ENCODE peak calls at places on chromosomes 7 and 10, in nine cellular contexts. K is A549; E is heart left ventricle; I is foreskin fibroblast; F is OCI-LY7; D is HFF-Myc; S is Peyer's patch; W is CD8-positive, alpha-beta memory T cell; Z is psoas muscle. X is an unnamed sample.

GRCh38 chr10:17906002-17906401 is 45.7 kb upstream of the SLC39A12 start:
- DNase-seq in K (no peak), E (no peak), I (no peak), F (no peak), D (no peak), S (no peak), W (no peak), Z (no peak), X (no peak)

GRCh38 chr7:3272691-3273141 is 28.3 kb upstream of the SDK1 start:
- DNase-seq in K (peak; percentile 65), E (no peak), I (peak; percentile 87), F (no peak), D (peak; percentile 94), S (no peak), W (no peak), Z (no peak), X (no peak)

GRCh38 chr7:3260425-3260762 is 40.7 kb upstream of the SDK1 start:
- DNase-seq in K (no peak), E (no peak), I (peak; percentile 45), F (no peak), D (no peak), S (no peak), W (no peak), Z (no peak), X (no peak)

GRCh38 chr7:65907501-65908198 is 34.8 kb downstream of the VKORC1L1 start:
- DNase-seq in K (no peak), E (no peak), I (no peak), F (no peak), D (no peak), S (no peak), W (no peak), Z (no peak), X (no peak)

GRCh38 chr7:134927723-134928122 is 58.6 kb upstream of the AGBL3 start:
- DNase-seq in K (no peak), E (no peak), I (no peak), F (no peak), D (no peak), S (no peak), W (no peak), Z (no peak), X (no peak)

GRCh38 chr10:95759233-95759826 is 3.4 kb downstream of the ENTPD1 start:
- DNase-seq in K (no peak), E (no peak), I (no peak), F (no peak), D (no peak), S (no peak), W (no peak), Z (no peak), X (no peak)

GRCh38 chr10:16646474-16647059 is 124.9 kb upstream of the C1QL3 start:
- DNase-seq in K (no peak), E (no peak), I (no peak), F (no peak), D (no peak), S (no peak), W (no peak), Z (no peak), X (peak; percentile 16)

GRCh38 chr10:132257271-132257670 is 50.5 kb downstream of the STK32C start:
- DNase-seq in K (no peak), E (no peak), I (peak; percentile 50), F (no peak), D (peak; percentile 19), S (no peak), W (no peak), Z (no peak), X (no peak)

GRCh38 chr7:48671656-48672055 is 252.7 kb upstream of the CDC14C start:
- DNase-seq in K (no peak), E (no peak), I (no peak), F (no peak), D (no peak), S (no peak), W (no peak), Z (no peak), X (no peak)

GRCh38 chr10:88990528-88991160 is at the start of gene FAS:
- DNase-seq in K (peak; percentile 66), E (peak; percentile 73), I (peak; percentile 83), F (peak; percentile 82), D (no peak), S (peak; percentile 91), W (peak; percentile 88), Z (peak; percentile 81), X (peak; percentile 85)

GRCh38 chr10:88992945-88993537 is 2.4 kb downstream of the FAS start:
- DNase-seq in K (no peak), E (no peak), I (peak; percentile 35), F (no peak), D (no peak), S (no peak), W (no peak), Z (no peak), X (no peak)

GRCh38 chr10:88991161-88991899 is 732 bp downstream of the FAS start:
- DNase-seq in K (peak; percentile 45), E (peak; percentile 79), I (peak; percentile 63), F (peak; percentile 64), D (no peak), S (peak; percentile 85), W (peak; percentile 72), Z (peak; percentile 78), X (no peak)

GRCh38 chr10:88989824-88990527 is 622 bp upstream of the FAS start:
- DNase-seq in K (no peak), E (no peak), I (peak; percentile 87), F (no peak), D (no peak), S (no peak), W (no peak), Z (peak; percentile 47), X (no peak)

DNA sequence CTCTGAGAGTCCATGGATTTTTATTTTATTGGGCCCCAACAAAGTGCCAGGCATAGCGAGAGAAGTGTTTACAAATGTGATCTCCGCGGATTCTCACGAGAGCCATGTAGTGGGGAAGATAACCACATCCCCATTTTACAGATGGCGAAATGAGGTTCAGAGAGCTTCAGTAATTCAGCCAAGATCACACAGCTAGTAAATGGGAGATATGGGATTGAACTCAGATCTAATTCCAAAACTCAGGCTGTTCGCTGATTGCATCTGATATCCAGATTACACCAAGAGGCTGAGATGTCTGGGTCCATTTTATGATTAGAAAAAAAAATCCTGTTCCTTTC is 1.3 kb downstream of the FAS start:
- DNase-seq in K (no peak), E (no peak), I (no peak), F (peak; percentile 63), D (no peak), S (no peak), W (no peak), Z (no peak), X (peak; percentile 57)
- H3K4me3 ChIP-seq in K (peak overlapping the region; percentile 59), E (peak overlapping the region; percentile 56), I (peak overlapping the region; percentile 86), F (peak overlapping the region; percentile 84), D (peak overlapping the region; percentile 98), S (peak overlapping the region; percentile 98), W (peak overlapping the region; percentile 88), Z (peak overlapping the region; percentile 92), X (peak overlapping the region; percentile 92)

GRCh38 chr10:21518629-21519321 is 6.7 kb downstream of the SKIDA1 start:
- DNase-seq in K (peak; percentile 33), E (no peak), I (no peak), F (no peak), D (no peak), S (no peak), W (no peak), Z (no peak), X (no peak)

GRCh38 chr10:21515581-21516269 is 9.8 kb downstream of the SKIDA1 start:
- DNase-seq in K (no peak), E (no peak), I (no peak), F (no peak), D (no peak), S (no peak), W (no peak), Z (no peak), X (no peak)

GRCh38 chr10:21517983-21518628 is 7.4 kb downstream of the SKIDA1 start:
- DNase-seq in K (peak; percentile 42), E (no peak), I (no peak), F (no peak), D (no peak), S (no peak), W (no peak), Z (no peak), X (no peak)

GRCh38 chr10:21516270-21517131 is 9.0 kb downstream of the SKIDA1 start:
- DNase-seq in K (peak; percentile 63), E (peak; percentile 56), I (peak; percentile 72), F (peak; percentile 67), D (no peak), S (peak; percentile 70), W (peak; percentile 69), Z (peak; percentile 91), X (no peak)

DNA sequence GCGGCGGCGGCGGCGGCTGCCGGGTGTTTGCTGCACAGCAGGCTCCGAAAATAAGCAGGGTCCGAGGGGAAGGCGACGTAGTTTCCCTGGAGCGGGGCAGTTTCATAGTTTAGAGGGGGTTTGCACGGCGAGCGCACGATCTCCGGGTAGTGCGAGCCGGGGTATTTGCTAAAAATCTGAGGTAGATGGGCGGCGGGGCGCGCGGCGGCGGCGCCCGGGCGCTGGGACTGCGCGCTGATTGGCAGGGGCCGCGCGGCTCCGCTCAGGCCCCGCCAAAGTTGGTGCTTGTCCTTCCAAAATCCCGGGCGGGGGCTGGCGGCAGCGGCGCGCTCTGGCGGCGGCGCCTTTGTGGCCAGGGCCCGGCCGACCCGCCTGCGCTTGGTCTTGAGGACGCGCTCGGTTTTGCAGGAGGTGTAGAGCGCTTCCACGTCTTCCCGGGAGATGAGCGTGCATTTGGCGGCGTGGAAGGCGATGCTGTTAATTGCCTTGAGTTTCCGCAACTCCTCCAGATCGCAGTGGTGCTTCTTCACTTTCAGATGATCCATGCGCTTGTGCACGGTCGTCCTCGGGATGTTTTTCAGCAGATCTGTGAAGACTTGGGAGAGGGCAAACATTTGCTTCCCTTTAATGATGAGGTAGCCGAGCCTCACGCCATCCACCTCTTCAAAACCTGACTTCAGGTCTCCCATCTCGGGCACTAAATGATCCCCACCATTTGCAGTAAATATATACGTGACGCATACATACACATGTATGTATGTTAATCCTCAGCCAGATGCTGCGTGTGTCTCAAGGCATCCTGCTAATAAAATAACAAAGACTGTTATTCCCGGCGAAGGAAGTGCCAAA is 8.1 kb downstream of the SKIDA1 start:
- DNase-seq in K (peak; percentile 79), E (peak; percentile 68), I (no peak), F (peak; percentile 47), D (no peak), S (peak; percentile 61), W (no peak), Z (peak; percentile 83), X (no peak)
- H3K4me3 ChIP-seq in K (peak overlapping the region; percentile 71), E (peak overlapping the region; percentile 75), I (peak overlapping the region; percentile 60), F (peak overlapping the region; percentile 70), D (peak overlapping the region; percentile 68), S (peak overlapping the region; percentile 63), W (peak overlapping the region; percentile 56), Z (peak overlapping the region; percentile 77), X (peak overlapping the region; percentile 57)

DNA sequence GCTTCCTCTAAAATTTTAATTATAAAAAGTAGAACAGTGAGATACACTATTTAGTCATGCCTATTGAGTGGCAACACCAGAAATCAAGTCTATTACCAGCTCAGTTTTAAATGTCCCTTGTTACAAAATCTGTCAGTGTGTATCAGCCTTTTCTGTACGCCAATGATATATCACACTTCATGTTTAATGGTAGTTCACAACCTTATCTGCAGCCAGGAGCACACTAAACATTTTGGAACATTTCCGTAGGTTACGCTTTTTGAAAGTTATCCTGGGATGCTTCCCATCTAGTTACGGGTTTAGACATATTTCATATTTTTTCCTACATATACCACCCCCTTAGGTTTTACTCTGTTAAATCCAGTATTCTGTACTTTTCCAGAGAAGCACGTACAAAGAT is 5.4 kb downstream of the HNRNPA2B1 start:
- DNase-seq in K (no peak), E (no peak), I (no peak), F (no peak), D (no peak), S (no peak), W (no peak), Z (no peak), X (no peak)
- H3K4me3 ChIP-seq in K (peak overlapping the region; percentile 89), E (no peak overlapping the region), I (no peak overlapping the region), F (peak overlapping the region; percentile 10), D (peak overlapping the region; percentile 87), S (no peak overlapping the region), W (peak overlapping the region; percentile 38), Z (peak overlapping the region; percentile 90), X (no peak overlapping the region)

GRCh38 chr7:12670759-12671545 is 16.5 kb upstream of the ARL4A start:
- DNase-seq in K (no peak), E (no peak), I (no peak), F (no peak), D (no peak), S (no peak), W (no peak), Z (no peak), X (no peak)
- H3K4me3 ChIP-seq in K (no peak overlapping the region), E (no peak overlapping the region), I (no peak overlapping the region), F (no peak overlapping the region), D (no peak overlapping the region), S (no peak overlapping the region), W (no peak overlapping the region), Z (no peak overlapping the region), X (no peak overlapping the region)